ENCODE peak calls at places on chromosome 20, in ten cellular contexts. One of them, this sample, is unnamed.

GRCh38 chr20:54726687-54727086 is 251.3 kb downstream of the DOK5 start:
- DNase-seq in ecto neural progenitor cell: no peak
- DNase-seq in GM04503: no peak
- DNase-seq in activated T-helper 1 cell treated with anti-CD3 and anti-CD28 coated beads, Interleukin-2, amount 50 U/mL, for 16 hours: no peak
- DNase-seq in H54: no peak
- DNase-seq in upper lobe of right lung: no peak
- DNase-seq in NCI-H1694 treated with DMSO at 0.1 percent for 48 hours: peak; percentile 2
- DNase-seq in MCF 10A: no peak
- DNase-seq in fibroblast of lung: no peak
- DNase-seq in ELR: no peak
- DNase-seq in this sample: no peak

GRCh38 chr20:19996970-19997369 is 20.2 kb upstream of the NAA20 start:
- DNase-seq in ecto neural progenitor cell: no peak
- DNase-seq in GM04503: no peak
- DNase-seq in activated T-helper 1 cell treated with anti-CD3 and anti-CD28 coated beads, Interleukin-2, amount 50 U/mL, for 16 hours: no peak
- DNase-seq in H54: no peak
- DNase-seq in upper lobe of right lung: no peak
- DNase-seq in NCI-H1694 treated with DMSO at 0.1 percent for 48 hours: no peak
- DNase-seq in MCF 10A: no peak
- DNase-seq in fibroblast of lung: no peak
- DNase-seq in ELR: no peak
- DNase-seq in this sample: no peak

GRCh38 chr20:1150218-1150617 is 31.8 kb downstream of the PSMF1 start:
- DNase-seq in ecto neural progenitor cell: no peak
- DNase-seq in GM04503: no peak
- DNase-seq in activated T-helper 1 cell treated with anti-CD3 and anti-CD28 coated beads, Interleukin-2, amount 50 U/mL, for 16 hours: no peak
- DNase-seq in H54: no peak
- DNase-seq in upper lobe of right lung: no peak
- DNase-seq in NCI-H1694 treated with DMSO at 0.1 percent for 48 hours: no peak
- DNase-seq in MCF 10A: peak; percentile 41
- DNase-seq in fibroblast of lung: peak; percentile 34
- DNase-seq in ELR: peak; percentile 20
- DNase-seq in this sample: no peak

GRCh38 chr20:2390971-2391675 is 10.4 kb downstream of the TGM6 start:
- DNase-seq in ecto neural progenitor cell: peak; percentile 21
- DNase-seq in GM04503: no peak
- DNase-seq in activated T-helper 1 cell treated with anti-CD3 and anti-CD28 coated beads, Interleukin-2, amount 50 U/mL, for 16 hours: no peak
- DNase-seq in H54: no peak
- DNase-seq in upper lobe of right lung: no peak
- DNase-seq in NCI-H1694 treated with DMSO at 0.1 percent for 48 hours: no peak
- DNase-seq in MCF 10A: no peak
- DNase-seq in fibroblast of lung: no peak
- DNase-seq in ELR: no peak
- DNase-seq in this sample: peak; percentile 72

GRCh38 chr20:50298554-50299324 is 108.1 kb downstream of the CEBPB start:
- DNase-seq in ecto neural progenitor cell: no peak
- DNase-seq in GM04503: no peak
- DNase-seq in activated T-helper 1 cell treated with anti-CD3 and anti-CD28 coated beads, Interleukin-2, amount 50 U/mL, for 16 hours: no peak
- DNase-seq in H54: no peak
- DNase-seq in upper lobe of right lung: no peak
- DNase-seq in NCI-H1694 treated with DMSO at 0.1 percent for 48 hours: no peak
- DNase-seq in MCF 10A: no peak
- DNase-seq in fibroblast of lung: no peak
- DNase-seq in ELR: no peak
- DNase-seq in this sample: no peak

GRCh38 chr20:57434390-57434700 is 43.1 kb downstream of the RBM38 start:
- DNase-seq in ecto neural progenitor cell: no peak
- DNase-seq in GM04503: no peak
- DNase-seq in activated T-helper 1 cell treated with anti-CD3 and anti-CD28 coated beads, Interleukin-2, amount 50 U/mL, for 16 hours: no peak
- DNase-seq in H54: no peak
- DNase-seq in upper lobe of right lung: no peak
- DNase-seq in NCI-H1694 treated with DMSO at 0.1 percent for 48 hours: no peak
- DNase-seq in MCF 10A: no peak
- DNase-seq in fibroblast of lung: no peak
- DNase-seq in ELR: no peak
- DNase-seq in this sample: no peak

GRCh38 chr20:46699651-46700359 is 9.6 kb upstream of the SLC2A10 start:
- DNase-seq in ecto neural progenitor cell: peak; percentile 48
- DNase-seq in GM04503: no peak
- DNase-seq in activated T-helper 1 cell treated with anti-CD3 and anti-CD28 coated beads, Interleukin-2, amount 50 U/mL, for 16 hours: no peak
- DNase-seq in H54: no peak
- DNase-seq in upper lobe of right lung: no peak
- DNase-seq in NCI-H1694 treated with DMSO at 0.1 percent for 48 hours: no peak
- DNase-seq in MCF 10A: peak; percentile 54
- DNase-seq in fibroblast of lung: no peak
- DNase-seq in ELR: peak; percentile 72
- DNase-seq in this sample: no peak

GRCh38 chr20:57831326-57831991 is 121.6 kb upstream of the PMEPA1 start:
- DNase-seq in ecto neural progenitor cell: no peak
- DNase-seq in GM04503: no peak
- DNase-seq in activated T-helper 1 cell treated with anti-CD3 and anti-CD28 coated beads, Interleukin-2, amount 50 U/mL, for 16 hours: no peak
- DNase-seq in H54: no peak
- DNase-seq in upper lobe of right lung: no peak
- DNase-seq in NCI-H1694 treated with DMSO at 0.1 percent for 48 hours: no peak
- DNase-seq in MCF 10A: no peak
- DNase-seq in fibroblast of lung: no peak
- DNase-seq in ELR: no peak
- DNase-seq in this sample: no peak

GRCh38 chr20:4322499-4322898 is 307.1 kb upstream of the RNF24 start:
- DNase-seq in ecto neural progenitor cell: no peak
- DNase-seq in GM04503: no peak
- DNase-seq in activated T-helper 1 cell treated with anti-CD3 and anti-CD28 coated beads, Interleukin-2, amount 50 U/mL, for 16 hours: no peak
- DNase-seq in H54: no peak
- DNase-seq in upper lobe of right lung: no peak
- DNase-seq in NCI-H1694 treated with DMSO at 0.1 percent for 48 hours: no peak
- DNase-seq in MCF 10A: no peak
- DNase-seq in fibroblast of lung: no peak
- DNase-seq in ELR: no peak
- DNase-seq in this sample: no peak

GRCh38 chr20:23435675-23436539 is 3.6 kb upstream of the CSTL1 start:
- DNase-seq in ecto neural progenitor cell: peak; percentile 35
- DNase-seq in GM04503: no peak
- DNase-seq in activated T-helper 1 cell treated with anti-CD3 and anti-CD28 coated beads, Interleukin-2, amount 50 U/mL, for 16 hours: no peak
- DNase-seq in H54: no peak
- DNase-seq in upper lobe of right lung: no peak
- DNase-seq in NCI-H1694 treated with DMSO at 0.1 percent for 48 hours: peak; percentile 44
- DNase-seq in MCF 10A: no peak
- DNase-seq in fibroblast of lung: no peak
- DNase-seq in ELR: no peak
- DNase-seq in this sample: peak; percentile 32

GRCh38 chr20:53937330-53937729 is 133.1 kb downstream of the BCAS1 start:
- DNase-seq in ecto neural progenitor cell: peak; percentile 12
- DNase-seq in GM04503: no peak
- DNase-seq in activated T-helper 1 cell treated with anti-CD3 and anti-CD28 coated beads, Interleukin-2, amount 50 U/mL, for 16 hours: no peak
- DNase-seq in H54: no peak
- DNase-seq in upper lobe of right lung: no peak
- DNase-seq in NCI-H1694 treated with DMSO at 0.1 percent for 48 hours: no peak
- DNase-seq in MCF 10A: no peak
- DNase-seq in fibroblast of lung: no peak
- DNase-seq in ELR: no peak
- DNase-seq in this sample: peak; percentile 60

GRCh38 chr20:3209946-3210317 is 634 bp downstream of the ITPA start:
- DNase-seq in ecto neural progenitor cell: no peak
- DNase-seq in GM04503: no peak
- DNase-seq in activated T-helper 1 cell treated with anti-CD3 and anti-CD28 coated beads, Interleukin-2, amount 50 U/mL, for 16 hours: no peak
- DNase-seq in H54: no peak
- DNase-seq in upper lobe of right lung: no peak
- DNase-seq in NCI-H1694 treated with DMSO at 0.1 percent for 48 hours: no peak
- DNase-seq in MCF 10A: peak; percentile 18
- DNase-seq in fibroblast of lung: peak; percentile 10
- DNase-seq in ELR: peak; percentile 25
- DNase-seq in this sample: no peak

GRCh38 chr20:63029358-63030121 is 22.8 kb upstream of the BHLHE23 start:
- DNase-seq in ecto neural progenitor cell: no peak
- DNase-seq in GM04503: no peak
- DNase-seq in activated T-helper 1 cell treated with anti-CD3 and anti-CD28 coated beads, Interleukin-2, amount 50 U/mL, for 16 hours: no peak
- DNase-seq in H54: no peak
- DNase-seq in upper lobe of right lung: no peak
- DNase-seq in NCI-H1694 treated with DMSO at 0.1 percent for 48 hours: no peak
- DNase-seq in MCF 10A: peak; percentile 7
- DNase-seq in fibroblast of lung: no peak
- DNase-seq in ELR: no peak
- DNase-seq in this sample: no peak

GRCh38 chr20:16712541-16712947 is 17.3 kb upstream of the SNRPB2 start:
- DNase-seq in ecto neural progenitor cell: no peak
- DNase-seq in GM04503: no peak
- DNase-seq in activated T-helper 1 cell treated with anti-CD3 and anti-CD28 coated beads, Interleukin-2, amount 50 U/mL, for 16 hours: no peak
- DNase-seq in H54: no peak
- DNase-seq in upper lobe of right lung: no peak
- DNase-seq in NCI-H1694 treated with DMSO at 0.1 percent for 48 hours: no peak
- DNase-seq in MCF 10A: no peak
- DNase-seq in fibroblast of lung: no peak
- DNase-seq in ELR: no peak
- DNase-seq in this sample: no peak